ENCODE peak calls at places on chromosomes 2 and 18, in five cellular contexts. One of them, this sample, is unnamed.

GRCh38 chr2:101828267-101829017 is 130.9 kb downstream of the MAP4K4 start:
- DNase-seq in endothelial cell of umbilical vein: no peak
- DNase-seq in RWPE1: no peak
- DNase-seq in right atrium auricular region: no peak
- DNase-seq in fibroblast of lung: peak; percentile 54
- DNase-seq in this sample: no peak

GRCh38 chr2:132971310-132972061 is 301.5 kb upstream of the LYPD1 start:
- DNase-seq in endothelial cell of umbilical vein: no peak
- DNase-seq in RWPE1: no peak
- DNase-seq in right atrium auricular region: no peak
- DNase-seq in fibroblast of lung: no peak
- DNase-seq in this sample: no peak

GRCh38 chr2:18483896-18484295 is 76.6 kb downstream of the RDH14 start:
- DNase-seq in endothelial cell of umbilical vein: no peak
- DNase-seq in RWPE1: no peak
- DNase-seq in right atrium auricular region: no peak
- DNase-seq in fibroblast of lung: no peak
- DNase-seq in this sample: no peak

GRCh38 chr2:104179644-104180043 is 674.3 kb upstream of the POU3F3 start:
- DNase-seq in endothelial cell of umbilical vein: no peak
- DNase-seq in RWPE1: no peak
- DNase-seq in right atrium auricular region: no peak
- DNase-seq in fibroblast of lung: no peak
- DNase-seq in this sample: no peak

GRCh38 chr2:183427558-183427957 is 303.3 kb downstream of the NUP35 start:
- DNase-seq in endothelial cell of umbilical vein: no peak
- DNase-seq in RWPE1: no peak
- DNase-seq in right atrium auricular region: no peak
- DNase-seq in fibroblast of lung: no peak
- DNase-seq in this sample: no peak

GRCh38 chr2:181471227-181471626 is 14.0 kb downstream of the ITGA4 start:
- DNase-seq in endothelial cell of umbilical vein: no peak
- DNase-seq in RWPE1: no peak
- DNase-seq in right atrium auricular region: no peak
- DNase-seq in fibroblast of lung: peak; percentile 35
- DNase-seq in this sample: no peak

GRCh38 chr2:26681656-26682055 is 10.9 kb upstream of the KCNK3 start:
- DNase-seq in endothelial cell of umbilical vein: no peak
- DNase-seq in RWPE1: no peak
- DNase-seq in right atrium auricular region: no peak
- DNase-seq in fibroblast of lung: no peak
- DNase-seq in this sample: no peak

GRCh38 chr2:74002515-74003391 is 18.0 kb downstream of the TET3 start:
- DNase-seq in endothelial cell of umbilical vein: peak; percentile 84
- DNase-seq in RWPE1: peak; percentile 85
- DNase-seq in right atrium auricular region: peak; percentile 75
- DNase-seq in fibroblast of lung: peak; percentile 84
- DNase-seq in this sample: no peak

GRCh38 chr2:206480161-206480560 is 36.8 kb downstream of the ADAM23 start:
- DNase-seq in endothelial cell of umbilical vein: no peak
- DNase-seq in RWPE1: no peak
- DNase-seq in right atrium auricular region: no peak
- DNase-seq in fibroblast of lung: peak; percentile 39
- DNase-seq in this sample: no peak

GRCh38 chr2:40020997-40021396 is 241.9 kb upstream of the THUMPD2 start:
- DNase-seq in endothelial cell of umbilical vein: no peak
- DNase-seq in RWPE1: no peak
- DNase-seq in right atrium auricular region: no peak
- DNase-seq in fibroblast of lung: no peak
- DNase-seq in this sample: no peak

GRCh38 chr2:43160778-43161177 is 65.6 kb downstream of the ZFP36L2 start:
- DNase-seq in endothelial cell of umbilical vein: no peak
- DNase-seq in RWPE1: no peak
- DNase-seq in right atrium auricular region: no peak
- DNase-seq in fibroblast of lung: no peak
- DNase-seq in this sample: no peak

GRCh38 chr18:5851998-5852397 is 43.3 kb downstream of the TMEM200C start:
- DNase-seq in endothelial cell of umbilical vein: no peak
- DNase-seq in RWPE1: no peak
- DNase-seq in right atrium auricular region: no peak
- DNase-seq in fibroblast of lung: no peak
- DNase-seq in this sample: no peak
- TF ChIP-seq CTCF in endothelial cell of umbilical vein: no peak
- TF ChIP-seq CTCF in RWPE1: peak; percentile 17
- TF ChIP-seq CTCF in right atrium auricular region: no peak
- TF ChIP-seq CTCF in fibroblast of lung: peak; percentile 23
- TF ChIP-seq CTCF in this sample: no peak

DNA sequence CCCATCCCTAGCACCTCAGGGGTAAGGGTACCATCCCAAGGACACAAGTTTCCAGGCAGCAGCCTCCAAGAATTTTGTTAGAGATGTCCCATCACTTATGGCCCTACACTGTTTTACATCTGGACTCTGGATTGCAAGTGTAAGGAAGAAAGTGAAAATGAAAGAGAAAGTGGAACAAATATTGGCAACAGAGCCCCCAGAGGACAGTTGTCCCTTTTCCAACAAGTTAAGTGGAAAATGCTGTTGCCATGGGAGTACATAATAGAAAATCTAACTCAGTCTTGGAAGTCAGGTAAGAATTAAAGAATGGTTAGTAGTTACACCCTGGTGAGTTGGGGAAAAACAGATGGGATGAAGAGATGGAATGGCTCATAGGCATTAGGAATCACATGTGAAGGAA is 50.6 kb downstream of the TTC21B start:
- DNase-seq in endothelial cell of umbilical vein: peak; percentile 31
- DNase-seq in RWPE1: peak; percentile 6
- DNase-seq in right atrium auricular region: no peak
- DNase-seq in fibroblast of lung: peak; percentile 14
- DNase-seq in this sample: no peak
- TF ChIP-seq CTCF in endothelial cell of umbilical vein: no peak
- TF ChIP-seq CTCF in RWPE1: no peak
- TF ChIP-seq CTCF in right atrium auricular region: no peak
- TF ChIP-seq CTCF in fibroblast of lung: no peak
- TF ChIP-seq CTCF in this sample: no peak

DNA sequence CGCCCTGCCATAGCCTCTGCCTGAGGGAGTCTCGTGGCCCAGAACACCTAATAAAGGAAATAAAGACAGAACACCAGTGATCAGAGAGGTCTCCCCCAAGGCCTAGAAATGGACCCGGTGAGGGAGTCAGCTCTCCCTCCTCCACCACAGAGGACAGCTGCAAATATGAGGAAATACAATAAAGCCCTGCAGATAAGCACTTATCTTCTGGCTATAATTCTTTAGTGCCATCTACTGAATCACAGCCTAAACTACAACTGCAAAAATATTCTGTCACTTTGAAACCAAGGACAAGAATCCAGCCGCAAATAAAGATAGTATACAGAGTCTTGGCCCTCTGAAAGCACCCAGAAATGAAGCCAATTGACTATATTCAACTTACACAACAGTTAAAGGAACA is 42.4 kb upstream of the TACR1 start:
- DNase-seq in endothelial cell of umbilical vein: peak; percentile 8
- DNase-seq in RWPE1: peak; percentile 5
- DNase-seq in right atrium auricular region: no peak
- DNase-seq in fibroblast of lung: peak; percentile 13
- DNase-seq in this sample: no peak
- TF ChIP-seq CTCF in endothelial cell of umbilical vein: peak; percentile 25
- TF ChIP-seq CTCF in RWPE1: peak; percentile 13
- TF ChIP-seq CTCF in right atrium auricular region: no peak
- TF ChIP-seq CTCF in fibroblast of lung: peak; percentile 44
- TF ChIP-seq CTCF in this sample: no peak

GRCh38 chr2:68837164-68837860 is 33.9 kb downstream of the BMP10 start:
- DNase-seq in endothelial cell of umbilical vein: peak; percentile 73
- DNase-seq in RWPE1: no peak
- DNase-seq in right atrium auricular region: no peak
- DNase-seq in fibroblast of lung: peak; percentile 23
- DNase-seq in this sample: no peak
- TF ChIP-seq CTCF in endothelial cell of umbilical vein: peak; percentile 69
- TF ChIP-seq CTCF in RWPE1: no peak
- TF ChIP-seq CTCF in right atrium auricular region: no peak
- TF ChIP-seq CTCF in fibroblast of lung: peak; percentile 54
- TF ChIP-seq CTCF in this sample: no peak

GRCh38 chr2:241576293-241576654 is 17.7 kb downstream of the BOK start:
- DNase-seq in endothelial cell of umbilical vein: no peak
- DNase-seq in RWPE1: no peak
- DNase-seq in right atrium auricular region: no peak
- DNase-seq in fibroblast of lung: no peak
- DNase-seq in this sample: no peak
- TF ChIP-seq CTCF in endothelial cell of umbilical vein: no peak
- TF ChIP-seq CTCF in RWPE1: no peak
- TF ChIP-seq CTCF in right atrium auricular region: no peak
- TF ChIP-seq CTCF in fibroblast of lung: no peak
- TF ChIP-seq CTCF in this sample: no peak

DNA sequence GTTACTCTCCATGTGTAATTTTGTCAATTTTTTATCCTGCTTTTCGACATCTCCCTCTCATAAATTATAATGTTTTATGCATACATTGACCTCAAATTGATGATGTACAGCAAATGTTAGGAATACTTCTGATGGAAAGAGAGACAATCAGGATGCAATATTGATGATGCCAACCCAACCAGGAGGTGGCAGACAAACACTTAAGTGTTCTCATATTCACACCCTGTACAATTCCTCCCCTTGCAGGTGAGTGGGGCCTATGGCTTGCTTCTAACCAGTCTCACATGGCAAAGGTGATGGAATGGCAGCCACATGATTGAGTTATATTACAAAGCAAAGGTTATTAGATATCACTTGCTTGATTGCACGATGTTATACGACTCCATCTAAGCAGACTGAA is 594.3 kb upstream of the REG3G start:
- DNase-seq in endothelial cell of umbilical vein: no peak
- DNase-seq in RWPE1: peak; percentile 4
- DNase-seq in right atrium auricular region: no peak
- DNase-seq in fibroblast of lung: no peak
- DNase-seq in this sample: no peak
- TF ChIP-seq CTCF in endothelial cell of umbilical vein: no peak
- TF ChIP-seq CTCF in RWPE1: no peak
- TF ChIP-seq CTCF in right atrium auricular region: no peak
- TF ChIP-seq CTCF in fibroblast of lung: no peak
- TF ChIP-seq CTCF in this sample: no peak